ENCODE peak calls at places on chromosomes 6 and 20, in five cellular contexts. N is gastrocnemius medialis, C is natural killer cell, W is astrocyte of the cerebellum, U is fibroblast of pulmonary artery. R is an unnamed sample.

GRCh38 chr20:41178495-41178894 is 41.2 kb downstream of the PLCG1 start:
- DNase-seq in C (no peak), U (no peak), N (no peak), W (no peak), R (no peak)

GRCh38 chr20:60055740-60056139 is 97.5 kb downstream of the CDH26 start:
- DNase-seq in U (no peak), N (no peak), C (peak), W (no peak), R (peak)

GRCh38 chr6:46549155-46549554 is 57.9 kb upstream of the RCAN2 start:
- DNase-seq in C (no peak), U (no peak), N (no peak), W (no peak), R (no peak)

GRCh38 chr6:168557512-168557911 is 116.5 kb downstream of the SMOC2 start:
- DNase-seq in W (no peak), U (no peak), N (no peak), C (no peak), R (no peak)

GRCh38 chr20:61968932-61969331 is 96.7 kb downstream of the TAF4 start:
- DNase-seq in N (no peak), C (no peak), W (no peak), U (no peak), R (peak)

GRCh38 chr6:168427184-168427583 is 13.8 kb upstream of the SMOC2 start:
- DNase-seq in C (no peak), W (no peak), N (no peak), U (no peak), R (no peak)

GRCh38 chr6:352474-352873 is 39.1 kb upstream of the IRF4 start:
- DNase-seq in C (no peak), U (no peak), W (no peak), N (no peak), R (no peak)

GRCh38 chr6:18343741-18344140 is 43.4 kb upstream of the RNF144B start:
- DNase-seq in U (peak), C (no peak), W (peak), N (no peak), R (no peak)

GRCh38 chr20:34689486-34689885 is 12.6 kb upstream of the PIGU start:
- DNase-seq in N (no peak), W (no peak), U (peak), C (no peak), R (no peak)

DNA sequence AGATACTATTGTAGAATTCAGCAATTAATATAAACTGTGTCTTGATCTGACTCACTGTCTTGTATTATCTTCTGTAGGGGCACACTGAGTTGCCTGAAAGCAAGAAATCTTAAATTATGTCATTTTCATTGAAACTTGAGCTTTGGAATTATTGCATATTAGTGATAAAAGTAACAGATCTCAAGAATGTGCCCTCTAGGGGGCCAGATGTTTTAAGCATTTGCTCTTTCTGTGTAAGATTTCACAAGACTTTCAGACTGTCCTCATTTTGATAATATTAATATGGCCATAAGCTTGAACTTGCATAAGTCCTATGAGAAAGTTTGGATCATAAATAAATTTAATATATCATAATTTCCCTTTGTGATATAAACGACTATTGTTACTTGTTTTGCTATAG is 55.5 kb upstream of the MYO6 start:
- DNase-seq in U (peak), W (no peak), C (no peak), N (no peak), R (no peak)
- TF ChIP-seq CTCF in U (peak), W (peak), C (no peak), N (no peak), R (peak)

GRCh38 chr6:139355777-139356445 is 18.5 kb downstream of the CITED2 start:
- DNase-seq in W (no peak), C (no peak), N (no peak), U (no peak), R (no peak)

GRCh38 chr6:139364982-139365379 is 9.5 kb downstream of the CITED2 start:
- DNase-seq in C (no peak), W (no peak), U (no peak), N (no peak), R (no peak)

GRCh38 chr6:139356924-139357323 is 17.5 kb downstream of the CITED2 start:
- DNase-seq in U (no peak), W (no peak), C (no peak), N (no peak), R (no peak)

GRCh38 chr6:139364302-139364981 is 10.0 kb downstream of the CITED2 start:
- DNase-seq in U (peak), C (no peak), N (no peak), W (peak), R (no peak)

DNA sequence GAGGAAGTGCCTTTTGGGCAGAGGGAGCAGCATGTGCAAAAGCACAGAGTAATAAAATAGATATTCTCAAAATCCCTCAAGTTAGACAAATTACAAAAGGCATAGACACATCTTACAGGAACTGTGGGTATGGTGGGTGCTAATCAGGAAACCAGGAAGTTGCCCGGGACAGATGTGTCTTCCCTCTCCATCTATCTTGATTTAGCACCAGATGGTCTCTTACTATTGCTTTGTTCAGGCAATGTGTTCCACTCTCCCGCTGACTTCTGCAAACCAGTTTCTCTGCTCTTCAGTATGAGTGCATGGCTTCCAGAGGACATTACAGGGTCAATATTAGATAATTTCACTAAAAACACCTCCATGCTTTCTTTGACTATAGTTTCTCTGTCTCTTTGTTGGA is 13.2 kb downstream of the CITED2 start:
- DNase-seq in W (no peak), N (no peak), U (no peak), C (no peak), R (no peak)
- TF ChIP-seq CTCF in W (no peak), N (no peak), U (no peak), C (no peak), R (no peak)

GRCh38 chr6:126312013-126312665 is 27.8 kb upstream of the CENPW start:
- DNase-seq in W (no peak), C (no peak), N (no peak), U (peak), R (no peak)
- TF ChIP-seq CTCF in W (peak), C (no peak), N (no peak), U (peak), R (peak)

GRCh38 chr6:144360401-144360800 is 75.3 kb downstream of the UTRN start:
- DNase-seq in U (no peak), N (no peak), C (no peak), W (no peak), R (no peak)
- TF ChIP-seq CTCF in U (no peak), N (no peak), C (no peak), W (no peak), R (no peak)

GRCh38 chr6:136890194-136890558 is 31.9 kb upstream of the SLC35D3 start:
- DNase-seq in W (no peak), U (no peak), C (no peak), N (no peak), R (no peak)
- TF ChIP-seq CTCF in W (no peak), U (no peak), C (no peak), N (no peak), R (no peak)

GRCh38 chr20:25293910-25294458 is 46.1 kb downstream of the PYGB start:
- DNase-seq in N (no peak), U (no peak), W (no peak), C (no peak), R (no peak)

GRCh38 chr20:25294459-25295385 is 46.8 kb downstream of the PYGB start:
- DNase-seq in U (peak), W (no peak), N (no peak), C (peak), R (no peak)

GRCh38 chr20:25295386-25296093 is 47.7 kb downstream of the PYGB start:
- DNase-seq in C (no peak), N (peak), W (no peak), U (no peak), R (no peak)

GRCh38 chr20:25297141-25297905 is 49.4 kb downstream of the PYGB start:
- DNase-seq in N (no peak), C (no peak), U (no peak), W (no peak), R (no peak)

GRCh38 chr20:25296094-25297093 is 48.5 kb downstream of the PYGB start:
- DNase-seq in U (no peak), W (no peak), N (no peak), C (no peak), R (no peak)
- TF ChIP-seq CTCF in U (peak), W (peak), N (no peak), C (no peak), R (peak)

GRCh38 chr6:29942275-29943052 is at the start of gene HLA-A:
- DNase-seq in U (peak), W (peak), C (peak), N (peak), R (peak)
- TF ChIP-seq CTCF in U (no peak), W (no peak), C (no peak), N (no peak), R (peak)

DNA sequence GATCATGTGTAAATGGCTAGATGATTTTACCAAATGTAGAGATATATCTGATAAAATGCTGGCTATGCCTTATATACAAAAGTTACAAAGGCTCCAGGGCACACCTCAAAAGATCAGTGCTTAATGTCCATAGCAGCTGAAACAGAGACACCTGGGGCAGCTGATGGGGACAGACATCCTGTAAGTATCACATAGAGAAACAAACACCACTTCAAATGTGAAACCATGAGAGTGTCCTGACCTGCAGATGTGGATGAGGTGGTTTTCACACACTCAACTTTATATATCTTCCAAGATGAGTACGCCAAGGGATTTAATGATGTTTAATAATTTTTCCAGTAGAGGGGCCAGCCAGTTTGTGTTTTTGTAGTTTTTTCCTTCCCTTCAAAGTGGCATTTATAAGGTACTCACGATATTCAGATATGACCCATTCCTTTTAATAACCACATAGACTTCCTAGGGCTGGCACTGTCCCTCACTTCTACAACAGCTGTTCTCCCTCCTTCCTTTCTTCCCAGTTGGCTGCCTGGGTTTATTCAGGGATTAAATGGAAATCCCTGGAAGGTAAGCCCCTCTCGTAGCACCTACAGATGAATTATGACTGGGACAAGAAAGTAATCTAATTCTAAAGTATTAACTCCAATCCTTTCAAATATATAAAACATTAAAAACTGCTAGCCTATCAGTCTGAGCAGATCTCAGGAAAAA is 50.3 kb upstream of the MCM9 start:
- DNase-seq in C (no peak), U (no peak), N (no peak), W (no peak), R (no peak)
- TF ChIP-seq CTCF in C (no peak), U (no peak), N (no peak), W (no peak), R (no peak)

DNA sequence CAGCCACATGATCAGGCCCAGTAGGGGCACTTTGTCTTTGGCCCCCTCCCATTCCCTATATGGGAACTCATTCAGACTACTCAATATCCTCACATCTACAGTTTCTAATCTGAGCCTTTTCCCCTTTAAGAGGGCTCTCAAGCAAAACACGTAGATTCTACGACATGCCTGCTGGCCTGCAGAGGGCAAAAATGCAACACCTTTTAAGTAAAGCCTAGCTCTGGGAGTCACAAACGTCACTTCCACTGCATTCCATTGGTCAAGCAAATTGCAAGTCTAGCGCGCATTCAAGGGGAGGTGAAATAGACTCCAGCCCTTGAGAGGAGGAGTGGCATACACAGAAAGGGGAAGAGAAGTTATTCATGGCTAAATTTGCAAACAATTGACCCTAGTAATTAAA is 70.6 kb downstream of the CDC40 start:
- DNase-seq in W (no peak), C (no peak), U (no peak), N (no peak), R (no peak)
- TF ChIP-seq CTCF in W (no peak), C (no peak), U (no peak), N (no peak), R (no peak)